ENCODE peak calls at places on chromosome 6, in seven cellular contexts. G is neural progenitor cell, X is mucosa of descending colon, V is fibroblast of lung, C is esophagus squamous epithelium, R is fibroblast of the aortic adventitia, S is sigmoid colon. L is an unnamed sample.

GRCh38 chr6:142804490-142804889 is 140.5 kb downstream of the HIVEP2 start:
- DNase-seq in G (no peak), X (no peak), V (no peak), C (no peak), R (no peak), S (no peak), L (no peak)

GRCh38 chr6:30767944-30768301 is 23.6 kb upstream of the IER3 start:
- DNase-seq in G (no peak), X (no peak), V (no peak), C (no peak), R (no peak), S (no peak), L (no peak)

GRCh38 chr6:41723178-41723935 is 12.1 kb downstream of the TFEB start:
- DNase-seq in G (no peak), X (peak; percentile 89), V (peak; percentile 89), C (peak; percentile 61), R (peak; percentile 78), S (peak; percentile 91), L (peak; percentile 95)

GRCh38 chr6:140923048-140923447 is 1209.7 kb upstream of the GJE1 start:
- DNase-seq in G (no peak), X (no peak), V (no peak), C (no peak), R (peak; percentile 21), S (no peak), L (no peak)

GRCh38 chr6:28212510-28213212 is 12.4 kb upstream of the ZSCAN9 start:
- DNase-seq in G (peak; percentile 78), X (peak; percentile 56), V (peak; percentile 83), C (no peak), R (peak; percentile 91), S (no peak), L (peak; percentile 20)

GRCh38 chr6:26032387-26033131 is 54.7 kb upstream of the HFE start:
- DNase-seq in G (peak; percentile 57), X (no peak), V (peak; percentile 78), C (no peak), R (peak; percentile 74), S (no peak), L (peak; percentile 77)

GRCh38 chr6:116280161-116280959 is 630 bp upstream of the TSPYL1 start:
- DNase-seq in G (no peak), X (no peak), V (no peak), C (no peak), R (peak; percentile 39), S (no peak), L (peak; percentile 28)

GRCh38 chr6:111566873-111567517 is 38.7 kb downstream of the TRAF3IP2 start:
- DNase-seq in G (no peak), X (no peak), V (peak; percentile 57), C (no peak), R (no peak), S (no peak), L (peak; percentile 42)

GRCh38 chr6:25639653-25640052 is 12.4 kb upstream of the SCGN start:
- DNase-seq in G (no peak), X (no peak), V (no peak), C (no peak), R (no peak), S (no peak), L (no peak)

GRCh38 chr6:155100087-155100486 is 105.0 kb downstream of the TIAM2 start:
- DNase-seq in G (no peak), X (no peak), V (peak; percentile 89), C (no peak), R (no peak), S (peak; percentile 75), L (no peak)

GRCh38 chr6:158060447-158061360 is 79.0 kb downstream of the SYNJ2 start:
- DNase-seq in G (no peak), X (peak; percentile 78), V (peak; percentile 98), C (peak; percentile 13), R (peak; percentile 97), S (peak; percentile 86), L (peak; percentile 96)

GRCh38 chr6:111916747-111917146 is 43.5 kb upstream of the FYN start:
- DNase-seq in G (no peak), X (no peak), V (no peak), C (no peak), R (no peak), S (no peak), L (no peak)

GRCh38 chr6:10384333-10384718 is 30.5 kb downstream of the TFAP2A start:
- DNase-seq in G (no peak), X (no peak), V (no peak), C (no peak), R (no peak), S (no peak), L (no peak)

GRCh38 chr6:10382728-10383127 is 32.1 kb downstream of the TFAP2A start:
- DNase-seq in G (no peak), X (no peak), V (no peak), C (no peak), R (no peak), S (no peak), L (no peak)

GRCh38 chr6:10382322-10382721 is 32.6 kb downstream of the TFAP2A start:
- DNase-seq in G (peak; percentile 50), X (no peak), V (no peak), C (no peak), R (no peak), S (no peak), L (no peak)

GRCh38 chr6:10384064-10384317 is 30.9 kb downstream of the TFAP2A start:
- DNase-seq in G (no peak), X (no peak), V (no peak), C (no peak), R (no peak), S (no peak), L (no peak)

DNA sequence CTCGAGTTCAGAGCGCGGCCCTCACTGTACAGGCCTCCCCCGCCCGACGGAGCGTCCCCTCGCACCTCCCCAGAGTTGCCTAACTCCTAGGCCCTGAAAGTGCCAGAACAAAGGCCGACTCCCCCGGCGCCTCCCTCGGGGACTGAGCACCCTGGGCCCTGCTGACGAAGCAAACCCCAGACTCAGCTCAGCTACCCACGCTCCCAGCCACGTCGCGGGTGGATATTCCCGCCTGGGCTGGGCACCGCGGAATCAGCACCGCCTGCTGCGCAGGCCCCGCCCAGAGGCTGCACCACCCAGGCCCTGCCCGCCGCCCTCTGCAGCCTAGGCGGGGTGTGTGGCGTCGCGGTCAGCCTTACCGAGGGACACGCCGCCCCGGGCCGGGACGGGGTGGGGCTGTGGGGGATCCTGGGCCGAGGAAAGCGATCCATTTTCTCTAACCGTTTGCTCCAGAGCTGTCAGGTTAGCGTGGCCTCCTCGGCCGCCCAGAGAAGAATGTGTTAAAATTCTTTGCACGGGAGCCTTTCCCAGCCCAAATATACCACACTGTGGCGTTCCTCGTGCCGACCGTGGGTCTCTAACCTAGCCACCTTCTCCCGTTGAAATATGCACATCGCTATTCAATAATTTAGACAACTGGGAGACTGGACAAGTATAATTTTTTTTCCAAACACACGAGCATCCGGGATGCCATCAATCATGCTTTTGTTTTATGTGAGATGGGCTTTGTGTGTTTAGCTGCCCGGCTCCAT is 31.4 kb downstream of the TFAP2A start:
- DNase-seq in G (peak; percentile 66), X (no peak), V (no peak), C (no peak), R (no peak), S (no peak), L (no peak)
- H3K4me3 ChIP-seq in G (peak overlapping the region; percentile 29), X (no peak overlapping the region), V (no peak overlapping the region), C (peak overlapping the region; percentile 48), R (no peak overlapping the region), S (no peak overlapping the region), L (no peak overlapping the region)

GRCh38 chr6:138291849-138292181 is 73.5 kb upstream of the PBOV1 start:
- DNase-seq in G (no peak), X (no peak), V (no peak), C (no peak), R (no peak), S (no peak), L (no peak)

GRCh38 chr6:138287144-138287955 is 69.1 kb upstream of the PBOV1 start:
- DNase-seq in G (peak; percentile 47), X (no peak), V (peak; percentile 25), C (no peak), R (peak; percentile 51), S (no peak), L (peak; percentile 73)

GRCh38 chr6:138291036-138291848 is 73.0 kb upstream of the PBOV1 start:
- DNase-seq in G (peak; percentile 41), X (no peak), V (no peak), C (no peak), R (no peak), S (no peak), L (no peak)

GRCh38 chr6:138290563-138290962 is 72.3 kb upstream of the PBOV1 start:
- DNase-seq in G (no peak), X (no peak), V (no peak), C (no peak), R (no peak), S (no peak), L (no peak)

GRCh38 chr6:138289739-138290138 is 71.4 kb upstream of the PBOV1 start:
- DNase-seq in G (peak; percentile 35), X (no peak), V (peak; percentile 3), C (no peak), R (no peak), S (no peak), L (no peak)
- TF ChIP-seq CTCF in G (peak; percentile 44), X (no peak), V (no peak), C (no peak), R (no peak), S (no peak), L (peak; percentile 5)

GRCh38 chr6:118704911-118705310 is 53.5 kb upstream of the CEP85L start:
- DNase-seq in G (no peak), X (no peak), V (no peak), C (no peak), R (no peak), S (no peak), L (peak; percentile 52)

GRCh38 chr6:118708736-118709135 is 57.3 kb upstream of the CEP85L start:
- DNase-seq in G (no peak), X (no peak), V (peak; percentile 65), C (no peak), R (peak; percentile 75), S (no peak), L (no peak)

GRCh38 chr6:118706702-118707101 is 55.3 kb upstream of the CEP85L start:
- DNase-seq in G (no peak), X (no peak), V (peak; percentile 72), C (no peak), R (no peak), S (no peak), L (peak; percentile 9)

GRCh38 chr6:118708055-118708454 is 56.7 kb upstream of the CEP85L start:
- DNase-seq in G (no peak), X (no peak), V (peak; percentile 70), C (no peak), R (no peak), S (no peak), L (peak; percentile 36)

DNA sequence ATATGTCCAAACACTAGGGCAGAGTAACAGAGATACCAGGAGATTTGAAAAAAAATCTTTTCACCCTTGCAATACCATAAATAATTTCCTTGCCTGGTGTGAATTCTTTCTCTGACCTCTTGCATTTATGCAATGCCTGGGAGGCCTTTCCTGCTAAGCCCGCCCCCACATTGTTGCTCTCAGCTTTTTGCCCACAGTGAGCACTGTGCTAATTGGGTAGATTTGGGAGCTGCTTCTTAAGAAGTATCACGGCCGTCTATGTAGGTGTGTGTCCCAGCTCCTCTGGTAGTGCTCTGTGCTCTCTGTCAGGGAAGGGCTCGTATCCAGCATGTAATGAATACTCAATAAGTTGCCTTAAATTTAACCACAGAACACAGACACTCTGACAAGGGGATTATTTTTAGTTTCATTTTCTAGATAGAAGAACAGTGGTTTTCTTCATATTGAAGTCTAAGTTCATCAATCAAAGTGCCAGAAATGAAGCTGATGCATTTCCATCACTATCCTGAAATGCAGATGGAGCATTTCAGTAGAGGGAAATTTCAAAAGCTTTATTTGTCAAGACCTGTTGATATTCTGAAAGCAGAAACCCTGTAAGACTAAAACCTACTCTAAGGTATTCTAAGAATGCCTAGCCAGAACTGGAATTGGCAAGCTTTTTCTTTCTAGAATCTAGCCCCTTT is 54.5 kb upstream of the CEP85L start:
- DNase-seq in G (peak; percentile 44), X (no peak), V (peak; percentile 92), C (no peak), R (peak; percentile 55), S (no peak), L (peak; percentile 23)
- H3K4me3 ChIP-seq in G (no peak overlapping the region), X (no peak overlapping the region), V (peak overlapping the region; percentile 50), C (no peak overlapping the region), R (no peak overlapping the region), S (no peak overlapping the region), L (no peak overlapping the region)

GRCh38 chr6:37860226-37860839 is 40.8 kb downstream of the ZFAND3 start:
- DNase-seq in G (peak; percentile 42), X (no peak), V (peak; percentile 49), C (no peak), R (peak; percentile 72), S (no peak), L (peak; percentile 39)
- TF ChIP-seq CTCF in G (peak; percentile 73), X (peak; percentile 40), V (peak; percentile 72), C (peak; percentile 13), R (peak; percentile 74), S (peak; percentile 42), L (peak; percentile 68)

L was measured in cardiac muscle cell.